ENCODE peak calls at places on chromosomes 4 and X, in nine cellular contexts. H is Peyer's patch, W is left ventricle myocardium inferior, T is SK-N-SH, J is lower lobe of right lung, L is psoas muscle, R is H1, F is cardiac fibroblast, S is HL-60. A is an unnamed sample.

GRCh38 chr4:74311696-74312313 is 3.5 kb downstream of the EPGN start:
- DNase-seq in H (no peak), W (no peak), T (peak; percentile 7), J (no peak), L (no peak), R (no peak), F (peak; percentile 83), S (peak; percentile 6), A (peak; percentile 64)

GRCh38 chr4:188714907-188715306 is 575.7 kb downstream of the TRIML1 start:
- DNase-seq in H (no peak), W (no peak), T (no peak), J (no peak), L (no peak), R (no peak), F (peak; percentile 81), S (no peak), A (peak; percentile 11)

GRCh38 chr4:39621582-39621981 is 17.1 kb downstream of the SMIM14 start:
- DNase-seq in H (no peak), W (no peak), T (no peak), J (peak; percentile 55), L (peak; percentile 75), R (no peak), F (peak; percentile 89), S (no peak), A (no peak)

GRCh38 chr4:72366601-72367000 is 202.4 kb downstream of the ADAMTS3 start:
- DNase-seq in H (no peak), W (no peak), T (no peak), J (no peak), L (no peak), R (no peak), F (no peak), S (no peak), A (no peak)

GRCh38 chrX:86148594-86148993 is 343 bp downstream of the DACH2 start:
- DNase-seq in H (no peak), W (no peak), T (no peak), J (no peak), L (no peak), R (no peak), F (no peak), S (no peak), A (no peak)

GRCh38 chr4:38723726-38724506 is 58.9 kb downstream of the TLR10 start:
- DNase-seq in H (no peak), W (no peak), T (no peak), J (no peak), L (no peak), R (no peak), F (no peak), S (no peak), A (no peak)

GRCh38 chrX:2370436-2370835 is 130.3 kb downstream of the DHRSX start:
- DNase-seq in H (no peak), W (no peak), T (no peak), J (no peak), L (no peak), R (no peak), F (peak; percentile 24), S (no peak), A (peak; percentile 41)

GRCh38 chr4:94564252-94564651 is 112.5 kb downstream of the PDLIM5 start:
- DNase-seq in H (no peak), W (no peak), T (no peak), J (no peak), L (no peak), R (no peak), F (no peak), S (no peak), A (no peak)

GRCh38 chr4:107891299-107891698 is 40.0 kb upstream of the CYP2U1 start:
- DNase-seq in H (no peak), W (no peak), T (no peak), J (no peak), L (no peak), R (no peak), F (no peak), S (no peak), A (no peak)

GRCh38 chr4:110623710-110624015 is 786 bp upstream of the PITX2 start:
- DNase-seq in H (no peak), W (no peak), T (no peak), J (no peak), L (no peak), R (no peak), F (no peak), S (no peak), A (no peak)

DNA sequence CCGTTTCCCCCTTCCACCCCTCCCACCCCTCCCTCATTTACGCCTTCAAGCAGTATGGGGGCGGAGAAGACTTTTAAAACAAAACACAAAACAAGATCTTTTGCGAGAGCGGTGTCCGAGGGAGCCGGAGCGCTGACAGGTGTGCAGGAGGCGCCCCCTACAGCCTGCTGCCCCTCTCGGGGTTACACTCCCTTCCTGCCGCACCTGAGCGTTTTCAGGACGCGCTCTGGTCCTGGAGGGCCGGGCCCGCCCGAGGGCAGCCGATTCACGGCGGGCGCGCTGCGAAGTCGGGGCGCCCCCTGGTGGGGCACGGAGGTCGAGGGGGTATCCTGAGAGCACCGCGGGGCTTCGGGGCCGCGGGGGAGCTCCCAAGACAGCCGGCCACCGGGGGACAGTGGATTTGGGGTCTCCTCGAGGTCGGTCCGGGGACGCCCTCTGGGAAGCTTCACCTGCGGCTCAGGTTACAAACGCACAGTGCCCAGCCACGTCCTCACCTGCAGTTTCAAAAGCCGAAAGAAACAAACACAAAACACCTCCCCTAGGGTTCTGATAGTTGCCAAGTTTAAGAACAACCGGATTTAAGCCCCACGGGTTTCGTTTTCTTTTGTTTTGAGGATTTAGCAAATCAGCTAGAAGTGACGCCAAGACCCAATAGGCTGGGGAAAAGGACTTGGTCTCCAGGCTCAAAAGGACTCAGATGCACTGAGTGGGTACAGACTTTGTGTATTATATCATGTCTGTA is 8.0 kb upstream of the NEUROG2 start:
- DNase-seq in H (peak; percentile 75), W (peak; percentile 36), T (peak; percentile 36), J (peak; percentile 70), L (peak; percentile 76), R (peak; percentile 84), F (peak; percentile 26), S (no peak), A (no peak)
- H3K4me3 ChIP-seq in H (peak overlapping the region; percentile 34), W (peak overlapping the region; percentile 50), T (no peak overlapping the region), J (peak overlapping the region; percentile 50), L (peak overlapping the region; percentile 55), R (peak overlapping the region; percentile 27), F (peak overlapping the region; percentile 28), S (peak overlapping the region; percentile 48), A (peak overlapping the region; percentile 29)

DNA sequence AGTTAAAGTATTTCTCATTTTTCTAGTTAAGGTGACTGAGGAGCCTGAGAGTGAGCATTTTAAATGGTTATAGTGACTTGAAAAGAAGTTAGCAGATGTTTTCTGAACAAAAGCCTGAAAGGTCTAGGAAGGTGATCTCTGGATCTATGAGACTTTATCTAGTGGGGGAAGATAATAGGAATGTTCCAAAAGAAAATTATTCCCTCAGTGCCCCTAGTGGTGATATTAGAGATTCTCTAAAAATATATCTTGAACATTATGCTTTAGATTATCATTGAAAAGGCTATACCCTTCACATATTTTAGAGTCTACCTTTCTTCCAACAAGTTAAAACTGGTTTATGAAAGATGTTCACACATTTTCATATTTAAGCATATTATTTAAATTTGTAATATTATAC is 69.0 kb upstream of the SPANXN1 start:
- DNase-seq in H (no peak), W (no peak), T (peak; percentile 2), J (no peak), L (no peak), R (no peak), F (no peak), S (no peak), A (no peak)
- TF ChIP-seq CTCF in H (no peak), W (no peak), T (peak; percentile 59), J (no peak), L (no peak), R (no peak), F (peak; percentile 17), S (no peak), A (no peak)

GRCh38 chr4:186621959-186622553 is 66.7 kb upstream of the MTNR1A start:
- DNase-seq in H (no peak), W (no peak), T (no peak), J (no peak), L (no peak), R (no peak), F (peak; percentile 96), S (no peak), A (peak; percentile 84)

GRCh38 chr4:186623546-186623945 is 68.2 kb upstream of the MTNR1A start:
- DNase-seq in H (no peak), W (no peak), T (no peak), J (no peak), L (no peak), R (no peak), F (peak; percentile 58), S (no peak), A (no peak)

GRCh38 chr4:186622788-186623464 is 67.6 kb upstream of the MTNR1A start:
- DNase-seq in H (no peak), W (no peak), T (no peak), J (no peak), L (no peak), R (no peak), F (peak; percentile 91), S (no peak), A (no peak)

GRCh38 chr4:186627226-186627865 is 72.0 kb upstream of the MTNR1A start:
- DNase-seq in H (no peak), W (no peak), T (no peak), J (no peak), L (no peak), R (no peak), F (peak; percentile 43), S (peak; percentile 51), A (no peak)

GRCh38 chr4:186624951-186625350 is 69.6 kb upstream of the MTNR1A start:
- DNase-seq in H (no peak), W (no peak), T (no peak), J (no peak), L (no peak), R (no peak), F (peak; percentile 85), S (no peak), A (peak; percentile 33)
- H3K4me3 ChIP-seq in H (no peak overlapping the region), W (no peak overlapping the region), T (no peak overlapping the region), J (no peak overlapping the region), L (no peak overlapping the region), R (no peak overlapping the region), F (no peak overlapping the region), S (no peak overlapping the region), A (no peak overlapping the region)

GRCh38 chrX:125651426-125651825 is 331.8 kb downstream of the TEX13C start:
- DNase-seq in H (no peak), W (no peak), T (no peak), J (no peak), L (no peak), R (no peak), F (peak; percentile 80), S (no peak), A (no peak)

DNA sequence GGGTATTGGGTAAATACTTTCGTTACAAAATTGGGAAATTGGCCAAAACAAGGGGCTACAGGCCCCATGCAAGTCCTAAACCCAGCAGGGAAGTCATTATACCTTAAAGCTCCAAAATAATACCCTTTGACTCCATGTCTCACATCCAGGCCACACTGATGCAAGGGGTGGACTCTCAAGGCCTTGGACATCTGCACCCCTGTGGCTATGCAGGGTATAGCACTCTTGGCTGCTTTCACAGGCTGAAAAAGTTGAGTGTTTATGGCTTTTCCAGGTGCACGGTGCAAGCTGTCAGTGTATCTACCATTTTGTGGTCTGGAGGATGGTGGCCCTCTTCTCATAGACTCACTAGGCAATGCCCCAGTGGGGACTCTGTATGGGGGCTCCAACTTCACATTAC is 326.5 kb downstream of the TEX13C start:
- DNase-seq in H (no peak), W (no peak), T (no peak), J (no peak), L (no peak), R (no peak), F (peak; percentile 3), S (no peak), A (no peak)
- TF ChIP-seq CTCF in H (no peak), W (no peak), T (peak; percentile 45), J (no peak), L (no peak), R (peak; percentile 25), F (peak; percentile 33), S (no peak), A (peak; percentile 4)

GRCh38 chrX:153690466-153690865 is 2.7 kb downstream of the SLC6A8 start:
- DNase-seq in H (peak; percentile 41), W (no peak), T (no peak), J (no peak), L (peak; percentile 48), R (no peak), F (no peak), S (no peak), A (no peak)
- H3K4me3 ChIP-seq in H (peak overlapping the region; percentile 60), W (peak overlapping the region; percentile 66), T (no peak overlapping the region), J (no peak overlapping the region), L (peak overlapping the region; percentile 68), R (no peak overlapping the region), F (no peak overlapping the region), S (no peak overlapping the region), A (no peak overlapping the region)

A was measured in astrocyte of the cerebellum.